ENCODE peak calls at places on chromosomes 7 and 10, in five cellular contexts. N, Z, P, O and M are unnamed samples.
A peak's percentile ranks its signal among the peaks of the same experiment; 100 is the strongest.

GRCh38 chr7:156832195-156832877 is 60.6 kb downstream of the LMBR1 start:
- DNase-seq in P (no peak), N (no peak), O (no peak), Z (no peak), M (no peak)

GRCh38 chr7:1314021-1314907 is 81.6 kb downstream of the UNCX start:
- DNase-seq in Z (no peak), N (no peak), P (no peak), O (no peak), M (no peak)

GRCh38 chr10:90641731-90642130 is 216.1 kb downstream of the HTR7 start:
- DNase-seq in P (no peak), Z (no peak), O (no peak), N (no peak), M (no peak)

GRCh38 chr7:48637382-48637781 is 287.0 kb upstream of the CDC14C start:
- DNase-seq in Z (no peak), P (no peak), O (no peak), N (no peak), M (no peak)

GRCh38 chr7:47846117-47846836 is 102.0 kb downstream of the PKD1L1 start:
- DNase-seq in O (no peak), Z (no peak), P (no peak), N (no peak), M (no peak)

GRCh38 chr10:92305133-92306072 is 14.4 kb downstream of the MARCHF5 start:
- DNase-seq in O (no peak), Z (no peak), N (no peak), P (no peak), M (no peak)

GRCh38 chr10:5992398-5992797 is 15.1 kb upstream of the IL15RA start:
- DNase-seq in N (no peak), O (no peak), Z (no peak), P (no peak), M (no peak)

GRCh38 chr10:80617807-80618206 is 80.1 kb downstream of the SH2D4B start:
- DNase-seq in N (no peak), O (no peak), P (no peak), Z (no peak), M (no peak)

GRCh38 chr10:75662715-75663114 is 231.3 kb downstream of the LRMDA start:
- DNase-seq in Z (no peak), N (peak; percentile 63), O (no peak), P (no peak), M (no peak)

GRCh38 chr7:143304938-143305337 is 11.0 kb upstream of the CLCN1 start:
- DNase-seq in Z (no peak), O (no peak), N (no peak), P (no peak), M (no peak)

GRCh38 chr10:97921581-97922377 is 72.1 kb downstream of the GOLGA7B start:
- DNase-seq in Z (no peak), P (no peak), O (peak; percentile 45), N (no peak), M (no peak)

GRCh38 chr7:108736266-108736891 is 166.7 kb downstream of the DNAJB9 start:
- DNase-seq in Z (no peak), P (no peak), O (no peak), N (no peak), M (no peak)

GRCh38 chr7:143222782-143223181 is 945 bp downstream of the TAS2R40 start:
- DNase-seq in P (no peak), N (no peak), O (peak; percentile 34), Z (no peak), M (no peak)

GRCh38 chr10:10872035-10872673 is 145.5 kb upstream of the CELF2 start:
- DNase-seq in O (no peak), N (no peak), P (no peak), Z (no peak), M (no peak)
- TF ChIP-seq POLR2AphosphoS5 in O (peak; percentile 34), N (no peak), P (no peak), Z (no peak), M (no peak)

DNA sequence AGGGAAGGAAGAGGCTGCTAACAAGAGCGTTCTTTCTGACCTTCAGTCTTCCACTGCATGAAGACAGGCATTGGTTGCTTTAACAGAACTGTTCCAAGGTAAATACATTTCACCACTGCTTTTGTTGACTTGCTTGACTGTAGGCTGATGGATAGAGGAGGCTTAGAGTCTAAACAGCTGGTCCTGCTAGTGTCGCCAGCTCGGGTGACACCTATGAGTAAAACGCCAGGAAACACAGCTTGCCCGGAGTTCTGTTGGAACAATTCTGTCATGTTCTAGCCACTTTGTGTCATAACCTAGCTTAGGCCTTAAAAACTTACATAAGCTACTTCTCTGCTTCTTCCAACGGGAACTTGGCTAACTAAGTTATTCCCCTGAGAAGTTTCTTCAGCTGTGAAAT is 253.0 kb downstream of the BMPER start:
- DNase-seq in O (no peak), P (no peak), Z (no peak), N (peak; percentile 76), M (no peak)
- TF ChIP-seq POLR2AphosphoS5 in O (peak; percentile 37), P (no peak), Z (no peak), N (peak; percentile 87), M (no peak)

DNA sequence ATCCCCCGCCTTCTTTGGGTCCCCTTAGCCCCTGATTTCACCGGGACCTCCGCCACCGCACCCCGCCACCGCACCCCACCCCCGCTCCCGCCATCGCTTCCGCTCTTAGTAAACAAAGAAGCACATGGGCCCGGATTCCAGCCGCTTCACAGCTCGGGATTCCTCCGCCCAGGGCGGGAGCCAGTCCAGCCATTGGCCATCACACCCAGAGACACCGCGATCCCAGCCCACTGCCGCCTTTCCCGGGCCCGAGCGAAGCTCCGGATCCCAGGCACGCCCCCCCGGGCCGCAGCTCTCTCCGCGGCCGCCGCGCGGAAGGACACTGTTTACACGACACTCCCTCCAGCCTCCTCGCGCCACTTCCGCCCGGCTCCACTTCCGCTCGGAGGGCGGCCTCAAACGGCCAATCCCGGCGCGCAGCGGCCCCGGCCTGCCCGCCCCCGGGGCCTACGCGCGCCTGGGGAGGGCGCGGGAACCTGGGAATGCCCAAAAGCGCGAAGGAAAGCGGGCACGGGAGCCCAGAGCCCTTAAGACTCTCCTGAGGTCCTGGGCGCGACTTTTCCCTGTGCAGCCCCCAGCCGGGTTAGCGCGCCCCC is 679 bp downstream of the MCM7 start:
- DNase-seq in O (peak; percentile 95), Z (peak; percentile 96), P (peak; percentile 94), N (peak; percentile 95), M (no peak)
- TF ChIP-seq POLR2AphosphoS5 in O (peak; percentile 68), Z (no peak), P (no peak), N (peak; percentile 89), M (peak; percentile 66)

GRCh38 chr10:69239816-69240434 is 19.8 kb downstream of the HKDC1 start:
- DNase-seq in P (no peak), O (no peak), N (no peak), Z (no peak), M (no peak)

GRCh38 chr10:69240455-69240854 is 20.3 kb downstream of the HKDC1 start:
- DNase-seq in P (no peak), N (no peak), O (no peak), Z (no peak), M (no peak)

GRCh38 chr10:69234447-69234846 is 14.3 kb downstream of the HKDC1 start:
- DNase-seq in P (no peak), N (no peak), O (no peak), Z (no peak), M (no peak)

GRCh38 chr10:69239106-69239505 is 19.0 kb downstream of the HKDC1 start:
- DNase-seq in P (no peak), N (no peak), Z (no peak), O (no peak), M (no peak)

DNA sequence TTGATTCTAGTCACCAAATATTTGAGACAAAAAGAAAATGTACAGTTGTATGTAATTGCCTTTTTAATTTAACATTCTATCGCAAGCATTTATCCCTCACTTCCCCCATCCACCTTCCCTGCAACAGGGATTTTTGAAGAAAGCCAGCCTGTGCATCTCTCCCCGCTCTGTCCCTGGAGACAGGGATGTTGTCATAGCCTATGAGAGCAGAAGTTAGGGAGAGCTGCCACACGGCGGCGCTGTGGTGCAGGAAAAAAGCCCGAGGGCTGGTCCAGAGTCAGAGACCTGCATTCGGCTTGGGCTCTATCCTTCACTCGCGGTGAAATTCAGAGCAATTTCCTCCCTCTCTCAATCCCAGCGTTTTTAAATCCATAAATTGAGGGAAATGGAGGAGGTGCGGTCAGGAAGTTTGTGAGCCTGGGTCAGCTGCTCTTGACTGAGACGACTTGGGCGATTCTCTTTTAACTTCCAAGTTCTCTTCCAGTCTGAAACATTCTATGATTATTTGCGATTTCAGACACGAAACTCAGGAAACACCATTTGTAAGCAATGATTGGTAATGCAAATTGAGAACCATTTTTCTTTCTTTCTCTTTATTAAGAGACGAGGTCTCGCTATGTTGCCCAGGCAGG is 17.5 kb downstream of the HKDC1 start:
- DNase-seq in P (peak; percentile 69), N (peak; percentile 79), Z (peak; percentile 66), O (peak; percentile 90), M (no peak)
- TF ChIP-seq POLR2AphosphoS5 in P (no peak), N (peak; percentile 71), Z (no peak), O (peak; percentile 22), M (no peak)

GRCh38 chr7:50147952-50148351 is 54.9 kb upstream of the ZPBP start:
- DNase-seq in O (no peak), N (no peak), Z (no peak), P (no peak), M (no peak)
- TF ChIP-seq POLR2AphosphoS5 in O (no peak), N (no peak), Z (no peak), P (no peak), M (no peak)

GRCh38 chr10:61163403-61163802 is 219.4 kb upstream of the RHOBTB1 start:
- DNase-seq in Z (no peak), P (no peak), N (no peak), O (no peak), M (no peak)
- TF ChIP-seq POLR2AphosphoS5 in Z (no peak), P (no peak), N (no peak), O (no peak), M (no peak)

GRCh38 chr10:110772454-110773025 is 99.2 kb upstream of the PDCD4 start:
- DNase-seq in N (no peak), P (no peak), O (no peak), Z (no peak), M (no peak)
- TF ChIP-seq POLR2AphosphoS5 in N (no peak), P (no peak), O (no peak), Z (no peak), M (no peak)

GRCh38 chr7:82700739-82701138 is 257.2 kb upstream of the CACNA2D1 start:
- DNase-seq in P (no peak), Z (no peak), O (no peak), N (no peak), M (no peak)
- TF ChIP-seq POLR2AphosphoS5 in P (no peak), Z (no peak), O (no peak), N (no peak), M (no peak)